ENCODE peak calls at places on chromosomes 13 and 19, in six cellular contexts. One of them, this sample, is unnamed. For H3K4me1, the result is how much of the 10 kb centered on the place peaks cover.

GRCh38 chr13:110915057-110915873 is at the start of gene ANKRD10:
- DNase-seq in colonic mucosa: peak
- DNase-seq in heart right ventricle: peak
- DNase-seq in mammary epithelial cell: peak
- DNase-seq in stomach: peak
- DNase-seq in thoracic aorta: peak
- DNase-seq in this sample: peak

GRCh38 chr19:15177269-15178116 is 23.3 kb downstream of the NOTCH3 start:
- DNase-seq in colonic mucosa: peak
- DNase-seq in heart right ventricle: peak
- DNase-seq in mammary epithelial cell: peak
- DNase-seq in stomach: peak
- DNase-seq in thoracic aorta: no peak
- DNase-seq in this sample: peak

GRCh38 chr13:61414686-61415664 is 674 bp downstream of the PCDH20 start:
- DNase-seq in colonic mucosa: peak
- DNase-seq in heart right ventricle: no peak
- DNase-seq in mammary epithelial cell: peak
- DNase-seq in stomach: peak
- DNase-seq in thoracic aorta: no peak
- DNase-seq in this sample: peak

GRCh38 chr13:48165063-48165462 is 67.9 kb upstream of the ITM2B start:
- DNase-seq in colonic mucosa: no peak
- DNase-seq in heart right ventricle: no peak
- DNase-seq in mammary epithelial cell: no peak
- DNase-seq in stomach: no peak
- DNase-seq in thoracic aorta: no peak
- DNase-seq in this sample: no peak

GRCh38 chr13:29758591-29759114 is 91.8 kb downstream of the UBL3 start:
- DNase-seq in colonic mucosa: peak
- DNase-seq in heart right ventricle: no peak
- DNase-seq in mammary epithelial cell: peak
- DNase-seq in stomach: peak
- DNase-seq in thoracic aorta: no peak
- DNase-seq in this sample: no peak

GRCh38 chr13:26837102-26837501 is 76.5 kb upstream of the GPR12 start:
- DNase-seq in colonic mucosa: no peak
- DNase-seq in heart right ventricle: no peak
- DNase-seq in mammary epithelial cell: no peak
- DNase-seq in stomach: no peak
- DNase-seq in thoracic aorta: no peak
- DNase-seq in this sample: no peak

GRCh38 chr19:58128041-58128685 is 22.4 kb downstream of the ZNF329 start:
- DNase-seq in colonic mucosa: no peak
- DNase-seq in heart right ventricle: no peak
- DNase-seq in mammary epithelial cell: no peak
- DNase-seq in stomach: no peak
- DNase-seq in thoracic aorta: no peak
- DNase-seq in this sample: no peak

GRCh38 chr19:39407644-39408391 is 1.2 kb downstream of the ZFP36 start:
- DNase-seq in colonic mucosa: peak
- DNase-seq in heart right ventricle: peak
- DNase-seq in mammary epithelial cell: peak
- DNase-seq in stomach: peak
- DNase-seq in thoracic aorta: no peak
- DNase-seq in this sample: no peak

GRCh38 chr13:48278806-48279205 is 24.7 kb upstream of the RB1 start:
- DNase-seq in colonic mucosa: no peak
- DNase-seq in heart right ventricle: no peak
- DNase-seq in mammary epithelial cell: no peak
- DNase-seq in stomach: no peak
- DNase-seq in thoracic aorta: no peak
- DNase-seq in this sample: no peak

GRCh38 chr19:35266904-35267817 is 1.6 kb upstream of the USF2 start:
- DNase-seq in colonic mucosa: peak
- DNase-seq in heart right ventricle: peak
- DNase-seq in mammary epithelial cell: no peak
- DNase-seq in stomach: no peak
- DNase-seq in thoracic aorta: no peak
- DNase-seq in this sample: peak

GRCh38 chr13:109336730-109337129 is 449.7 kb downstream of the IRS2 start:
- DNase-seq in colonic mucosa: no peak
- DNase-seq in heart right ventricle: no peak
- DNase-seq in mammary epithelial cell: peak
- DNase-seq in stomach: no peak
- DNase-seq in thoracic aorta: no peak
- DNase-seq in this sample: no peak

GRCh38 chr19:49949735-49950589 is 11.0 kb downstream of the SIGLEC11 start:
- DNase-seq in colonic mucosa: no peak
- DNase-seq in heart right ventricle: no peak
- DNase-seq in mammary epithelial cell: no peak
- DNase-seq in stomach: no peak
- DNase-seq in thoracic aorta: no peak
- DNase-seq in this sample: no peak

GRCh38 chr19:33273881-33274662 is 28.3 kb downstream of the CEBPA start:
- DNase-seq in colonic mucosa: peak
- DNase-seq in heart right ventricle: peak
- DNase-seq in mammary epithelial cell: peak
- DNase-seq in stomach: peak
- DNase-seq in thoracic aorta: peak
- DNase-seq in this sample: no peak

GRCh38 chr13:57629821-57630235 is 1.7 kb upstream of the PCDH17 start:
- DNase-seq in colonic mucosa: peak
- DNase-seq in heart right ventricle: peak
- DNase-seq in mammary epithelial cell: no peak
- DNase-seq in stomach: peak
- DNase-seq in thoracic aorta: no peak
- DNase-seq in this sample: peak

GRCh38 chr13:99677388-99677951 is 176.2 kb downstream of the TM9SF2 start:
- DNase-seq in colonic mucosa: no peak
- DNase-seq in heart right ventricle: no peak
- DNase-seq in mammary epithelial cell: no peak
- DNase-seq in stomach: no peak
- DNase-seq in thoracic aorta: no peak
- DNase-seq in this sample: no peak

GRCh38 chr13:95420501-95420900 is 119.2 kb upstream of the ABCC4 start:
- DNase-seq in colonic mucosa: no peak
- DNase-seq in heart right ventricle: no peak
- DNase-seq in mammary epithelial cell: peak
- DNase-seq in stomach: no peak
- DNase-seq in thoracic aorta: no peak
- DNase-seq in this sample: no peak

GRCh38 chr13:101346942-101347728 is 69.2 kb downstream of the NALCN start:
- DNase-seq in colonic mucosa: no peak
- DNase-seq in heart right ventricle: no peak
- DNase-seq in mammary epithelial cell: peak
- DNase-seq in stomach: no peak
- DNase-seq in thoracic aorta: no peak
- DNase-seq in this sample: no peak

GRCh38 chr19:47280183-47280797 is 5.6 kb downstream of the INAFM1 start:
- DNase-seq in colonic mucosa: no peak
- DNase-seq in heart right ventricle: no peak
- DNase-seq in mammary epithelial cell: no peak
- DNase-seq in stomach: peak
- DNase-seq in thoracic aorta: no peak
- DNase-seq in this sample: no peak

GRCh38 chr19:18428837-18429674 is 8.9 kb downstream of the ISYNA1 start:
- DNase-seq in colonic mucosa: peak
- DNase-seq in heart right ventricle: peak
- DNase-seq in mammary epithelial cell: no peak
- DNase-seq in stomach: peak
- DNase-seq in thoracic aorta: no peak
- DNase-seq in this sample: no peak
- H3K4me3 ChIP-seq in colonic mucosa: peak
- H3K4me3 ChIP-seq in heart right ventricle: peak
- H3K4me3 ChIP-seq in mammary epithelial cell: no peak
- H3K4me3 ChIP-seq in stomach: peak
- H3K4me3 ChIP-seq in thoracic aorta: peak
- H3K4me3 ChIP-seq in this sample: peak

GRCh38 chr19:13008926-13009787 is 13.9 kb downstream of the NFIX start:
- DNase-seq in colonic mucosa: no peak
- DNase-seq in heart right ventricle: no peak
- DNase-seq in mammary epithelial cell: peak
- DNase-seq in stomach: no peak
- DNase-seq in thoracic aorta: no peak
- DNase-seq in this sample: no peak
- H3K4me1 ChIP-seq in colonic mucosa: under half
- H3K4me1 ChIP-seq in heart right ventricle: half or more
- H3K4me1 ChIP-seq in mammary epithelial cell: under half
- H3K4me1 ChIP-seq in stomach: half or more
- H3K4me1 ChIP-seq in thoracic aorta: half or more
- H3K4me1 ChIP-seq in this sample: under half

GRCh38 chr19:13761423-13761822 is 2.9 kb upstream of the MRI1 start:
- DNase-seq in colonic mucosa: no peak
- DNase-seq in heart right ventricle: no peak
- DNase-seq in mammary epithelial cell: no peak
- DNase-seq in stomach: no peak
- DNase-seq in thoracic aorta: no peak
- DNase-seq in this sample: no peak
- TF ChIP-seq CTCF in colonic mucosa: no peak
- TF ChIP-seq CTCF in heart right ventricle: no peak
- TF ChIP-seq CTCF in mammary epithelial cell: no peak
- TF ChIP-seq CTCF in stomach: no peak
- TF ChIP-seq CTCF in thoracic aorta: no peak
- TF ChIP-seq CTCF in this sample: no peak

DNA sequence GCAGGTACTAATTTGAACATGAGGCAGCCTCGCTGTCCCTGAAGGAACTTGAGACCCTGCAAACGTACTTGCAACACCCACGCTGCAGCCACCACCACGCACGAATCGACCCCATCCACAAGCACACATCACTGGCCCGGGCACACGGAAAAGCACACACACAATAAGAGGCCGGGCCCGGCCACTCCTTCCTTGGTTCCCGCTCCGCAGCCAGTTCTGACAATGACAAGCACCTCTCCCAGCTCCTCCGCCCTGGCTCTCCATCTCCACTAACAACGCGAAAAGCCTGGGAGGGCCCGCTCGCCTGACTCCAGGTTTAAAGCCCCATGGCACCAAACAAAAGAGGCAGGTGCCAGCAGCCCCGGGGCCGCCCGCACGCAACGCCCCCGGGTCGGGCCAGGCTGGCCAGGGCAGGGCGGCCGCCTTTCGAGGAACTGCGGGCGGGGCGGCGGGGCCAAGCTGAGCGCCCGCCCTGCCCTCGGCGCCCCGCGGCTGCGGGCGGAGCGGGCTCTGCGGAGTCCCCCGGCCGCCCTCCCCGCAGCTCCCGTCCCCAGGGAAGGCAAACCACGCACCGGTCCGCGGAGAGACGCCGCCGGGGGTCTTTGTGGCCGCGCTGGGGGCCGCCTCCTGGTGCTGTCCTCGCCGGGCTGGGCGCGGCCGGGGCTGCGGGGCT is 504 bp downstream of the DCLK1 start:
- DNase-seq in colonic mucosa: no peak
- DNase-seq in heart right ventricle: peak
- DNase-seq in mammary epithelial cell: no peak
- DNase-seq in stomach: no peak
- DNase-seq in thoracic aorta: no peak
- DNase-seq in this sample: peak
- H3K4me3 ChIP-seq in colonic mucosa: peak
- H3K4me3 ChIP-seq in heart right ventricle: peak
- H3K4me3 ChIP-seq in mammary epithelial cell: peak
- H3K4me3 ChIP-seq in stomach: peak
- H3K4me3 ChIP-seq in thoracic aorta: peak
- H3K4me3 ChIP-seq in this sample: peak

This sample was measured in RWPE2.